ENCODE peak calls at places on chromosomes 1 and 21, in ten cellular contexts. C is astrocyte, D is H1, E is fibroblast of lung, X is cardiac muscle cell, J is A673, Q is heart right ventricle, U is lung, O is pancreas, I is OCI-LY7. F is an unnamed sample.

GRCh38 chr1:195202271-195202670 is 1406.0 kb downstream of the KCNT2 start:
- DNase-seq in C (no peak), D (no peak), E (no peak), X (no peak), J (no peak), Q (peak; percentile 9), U (no peak), O (no peak), I (no peak), F (no peak)

GRCh38 chr1:22275626-22276395 is 132.9 kb upstream of the WNT4 start:
- DNase-seq in C (peak; percentile 6), D (peak; percentile 44), E (peak; percentile 30), X (peak; percentile 68), J (peak; percentile 55), Q (peak; percentile 9), U (peak; percentile 68), O (no peak), I (peak; percentile 29), F (peak; percentile 68)

GRCh38 chr1:33152685-33153432 is 29.0 kb downstream of the TRIM62 start:
- DNase-seq in C (no peak), D (peak; percentile 46), E (no peak), X (peak; percentile 90), J (peak; percentile 84), Q (peak; percentile 91), U (no peak), O (no peak), I (peak; percentile 81), F (no peak)

GRCh38 chr1:184118051-184118450 is 66.5 kb downstream of the TSEN15 start:
- DNase-seq in C (peak; percentile 93), D (no peak), E (peak; percentile 94), X (peak; percentile 96), J (peak; percentile 74), Q (no peak), U (no peak), O (no peak), I (no peak), F (no peak)

GRCh38 chr1:180278791-180279432 is 48.8 kb downstream of the LHX4 start:
- DNase-seq in C (no peak), D (no peak), E (no peak), X (no peak), J (no peak), Q (no peak), U (peak; percentile 27), O (no peak), I (no peak), F (no peak)

GRCh38 chr1:41404308-41404755 is 43.1 kb downstream of the FOXO6 start:
- DNase-seq in C (peak; percentile 14), D (no peak), E (peak; percentile 28), X (peak; percentile 53), J (peak; percentile 71), Q (no peak), U (no peak), O (no peak), I (peak; percentile 20), F (no peak)

GRCh38 chr1:25562101-25562927 is 18.9 kb downstream of the LDLRAP1 start:
- DNase-seq in C (no peak), D (no peak), E (no peak), X (no peak), J (no peak), Q (no peak), U (no peak), O (no peak), I (peak; percentile 98), F (peak; percentile 91)

GRCh38 chr1:219906924-219907771 is 21.2 kb downstream of the SLC30A10 start:
- DNase-seq in C (no peak), D (no peak), E (no peak), X (no peak), J (no peak), Q (no peak), U (no peak), O (no peak), I (no peak), F (no peak)

DNA sequence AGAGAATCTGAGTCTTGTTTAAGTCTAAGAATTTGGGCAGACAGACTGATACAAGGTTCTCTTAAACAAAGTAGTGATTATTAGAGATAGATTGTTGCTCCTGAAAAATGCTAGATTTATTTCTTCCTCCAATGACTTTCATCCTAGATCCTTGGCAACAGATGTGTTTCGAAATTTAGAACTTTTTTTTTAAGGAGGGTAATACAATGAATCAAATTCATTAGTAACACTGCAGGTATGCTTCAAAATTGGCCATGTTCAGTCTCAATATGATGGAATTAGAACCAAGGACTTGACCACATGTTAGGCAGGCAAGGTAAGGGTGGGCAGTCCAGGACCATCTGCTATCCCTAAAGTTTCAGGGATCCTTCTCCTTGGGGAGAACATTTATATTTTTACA is 4.5 kb upstream of the LCE1F start:
- DNase-seq in C (no peak), D (no peak), E (no peak), X (no peak), J (no peak), Q (no peak), U (no peak), O (no peak), I (no peak), F (no peak)
- H3K9me3 ChIP-seq in C (no peaks in the 10 kb centered on the region), D (peaks cover 74% of the 10 kb centered on the region), E (no peaks in the 10 kb centered on the region), X (no peaks in the 10 kb centered on the region), J (no peaks in the 10 kb centered on the region), Q (no peaks in the 10 kb centered on the region), U (peaks cover 4% of the 10 kb centered on the region), O (no peaks in the 10 kb centered on the region), I (no peaks in the 10 kb centered on the region), F (no peaks in the 10 kb centered on the region)

GRCh38 chr21:34582506-34583150 is 32.3 kb downstream of the RCAN1 start:
- DNase-seq in C (peak; percentile 34), D (no peak), E (peak; percentile 45), X (peak; percentile 74), J (peak; percentile 53), Q (peak; percentile 34), U (no peak), O (no peak), I (peak; percentile 33), F (peak; percentile 29)
- TF ChIP-seq CTCF in C (peak; percentile 60), D (no peak), E (peak; percentile 49), X (peak; percentile 65), J (peak; percentile 57), Q (peak; percentile 28), U (no peak), O (no peak), I (peak; percentile 65), F (peak; percentile 32)

DNA sequence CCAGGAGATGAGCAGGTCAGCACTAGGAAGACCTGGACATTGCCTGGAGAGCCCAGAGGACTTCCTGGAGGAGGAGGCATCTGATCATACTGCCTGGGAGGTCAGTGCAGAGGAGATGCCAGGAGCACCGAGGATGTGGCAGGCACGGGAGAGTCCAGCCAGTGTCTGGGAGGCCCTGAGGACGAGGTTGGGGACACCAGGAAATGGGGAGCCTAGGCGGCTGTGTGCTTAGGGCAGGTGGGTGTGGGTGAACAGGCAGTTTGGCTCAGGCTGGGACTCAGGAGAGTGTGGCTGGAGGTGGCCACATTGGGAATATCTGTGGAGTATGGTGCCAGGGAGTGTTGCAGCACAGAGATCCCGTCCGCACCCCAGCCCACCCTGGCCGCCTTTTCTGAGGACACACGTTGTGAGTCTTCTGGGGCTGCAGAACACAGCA is 58.2 kb downstream of the FAAP20 start:
- DNase-seq in C (no peak), D (no peak), E (no peak), X (no peak), J (no peak), Q (no peak), U (no peak), O (no peak), I (no peak), F (no peak)
- H3K4me1 ChIP-seq in C (peaks cover 32% of the 10 kb centered on the region), D (peaks cover 17% of the 10 kb centered on the region), E (peaks cover 7% of the 10 kb centered on the region), X (peaks cover 23% of the 10 kb centered on the region), J (peaks cover 6% of the 10 kb centered on the region), Q (peaks cover 8% of the 10 kb centered on the region), U (no peaks in the 10 kb centered on the region), O (no peaks in the 10 kb centered on the region), I (peaks cover 7% of the 10 kb centered on the region), F (peaks cover 13% of the 10 kb centered on the region)

GRCh38 chr1:49416758-49417157 is 607.0 kb downstream of the AGBL4 start:
- DNase-seq in C (no peak), D (no peak), E (no peak), X (no peak), J (no peak), Q (no peak), U (no peak), O (no peak), I (no peak), F (no peak)
- H3K9me3 ChIP-seq in C (no peaks in the 10 kb centered on the region), D (peaks cover 77% of the 10 kb centered on the region), E (no peaks in the 10 kb centered on the region), X (peaks cover 2% of the 10 kb centered on the region), J (no peaks in the 10 kb centered on the region), Q (no peaks in the 10 kb centered on the region), U (no peaks in the 10 kb centered on the region), O (no peaks in the 10 kb centered on the region), I (no peaks in the 10 kb centered on the region), F (no peaks in the 10 kb centered on the region)

F was measured in colonic mucosa.